ENCODE peak calls at places on chromosomes 11 and 22, in four cellular contexts. One of them, this sample, is unnamed.

GRCh38 chr11:64409707-64410395 is 50.9 kb downstream of the RPS6KA4 start:
- DNase-seq in left ventricle myocardium inferior: no peak
- DNase-seq in GM06990: no peak
- DNase-seq in kidney epithelial cell: no peak
- DNase-seq in this sample: no peak

GRCh38 chr22:27719535-27720227 is 81.9 kb downstream of the MN1 start:
- DNase-seq in GM06990: no peak
- DNase-seq in kidney epithelial cell: no peak
- DNase-seq in left ventricle myocardium inferior: no peak
- DNase-seq in this sample: no peak

GRCh38 chr22:40289991-40290459 is 56.3 kb upstream of the ADSL start:
- DNase-seq in left ventricle myocardium inferior: no peak
- DNase-seq in GM06990: peak; percentile 62
- DNase-seq in kidney epithelial cell: no peak
- DNase-seq in this sample: no peak

GRCh38 chr11:124892750-124893454 is 4.8 kb downstream of the ROBO4 start:
- DNase-seq in kidney epithelial cell: no peak
- DNase-seq in left ventricle myocardium inferior: no peak
- DNase-seq in GM06990: no peak
- DNase-seq in this sample: no peak

GRCh38 chr22:33577862-33578411 is 342.3 kb downstream of the LARGE1 start:
- DNase-seq in kidney epithelial cell: no peak
- DNase-seq in GM06990: no peak
- DNase-seq in left ventricle myocardium inferior: no peak
- DNase-seq in this sample: no peak

GRCh38 chr22:18109410-18110193 is 1.0 kb upstream of the TUBA8 start:
- DNase-seq in kidney epithelial cell: no peak
- DNase-seq in left ventricle myocardium inferior: no peak
- DNase-seq in GM06990: no peak
- DNase-seq in this sample: no peak

GRCh38 chr22:24518228-24518627 is 23.1 kb downstream of the UPB1 start:
- DNase-seq in GM06990: no peak
- DNase-seq in left ventricle myocardium inferior: no peak
- DNase-seq in kidney epithelial cell: no peak
- DNase-seq in this sample: no peak

GRCh38 chr11:75508051-75508561 is 17.6 kb downstream of the GDPD5 start:
- DNase-seq in kidney epithelial cell: no peak
- DNase-seq in left ventricle myocardium inferior: no peak
- DNase-seq in GM06990: no peak
- DNase-seq in this sample: no peak

GRCh38 chr22:18028817-18029527 is 4.6 kb upstream of the MICAL3 start:
- DNase-seq in left ventricle myocardium inferior: no peak
- DNase-seq in GM06990: no peak
- DNase-seq in kidney epithelial cell: no peak
- DNase-seq in this sample: no peak

GRCh38 chr11:71977743-71978418 is 20.8 kb upstream of the IL18BP start:
- DNase-seq in left ventricle myocardium inferior: no peak
- DNase-seq in GM06990: no peak
- DNase-seq in kidney epithelial cell: no peak
- DNase-seq in this sample: no peak

GRCh38 chr11:124115782-124116616 is 749 bp downstream of the VWA5A start:
- DNase-seq in GM06990: no peak
- DNase-seq in left ventricle myocardium inferior: no peak
- DNase-seq in kidney epithelial cell: no peak
- DNase-seq in this sample: no peak

GRCh38 chr11:66495401-66495844 is 15.0 kb upstream of the BBS1 start:
- DNase-seq in left ventricle myocardium inferior: no peak
- DNase-seq in kidney epithelial cell: no peak
- DNase-seq in GM06990: no peak
- DNase-seq in this sample: no peak
- TF ChIP-seq CTCF in left ventricle myocardium inferior: no peak
- TF ChIP-seq CTCF in kidney epithelial cell: peak; percentile 39
- TF ChIP-seq CTCF in GM06990: peak; percentile 44
- TF ChIP-seq CTCF in this sample: no peak

GRCh38 chr11:30357872-30358271 is 35.0 kb downstream of the ARL14EP start:
- DNase-seq in kidney epithelial cell: no peak
- DNase-seq in GM06990: no peak
- DNase-seq in left ventricle myocardium inferior: no peak
- DNase-seq in this sample: no peak

GRCh38 chr11:30356388-30356787 is 33.5 kb downstream of the ARL14EP start:
- DNase-seq in left ventricle myocardium inferior: no peak
- DNase-seq in kidney epithelial cell: no peak
- DNase-seq in GM06990: no peak
- DNase-seq in this sample: no peak

GRCh38 chr11:30364139-30364875 is 41.4 kb downstream of the ARL14EP start:
- DNase-seq in left ventricle myocardium inferior: no peak
- DNase-seq in GM06990: no peak
- DNase-seq in kidney epithelial cell: no peak
- DNase-seq in this sample: no peak

GRCh38 chr11:30360741-30361140 is 37.8 kb downstream of the ARL14EP start:
- DNase-seq in GM06990: no peak
- DNase-seq in left ventricle myocardium inferior: no peak
- DNase-seq in kidney epithelial cell: no peak
- DNase-seq in this sample: no peak

GRCh38 chr11:30358569-30358968 is 35.7 kb downstream of the ARL14EP start:
- DNase-seq in left ventricle myocardium inferior: peak; percentile 36
- DNase-seq in kidney epithelial cell: no peak
- DNase-seq in GM06990: no peak
- DNase-seq in this sample: no peak
- H3K4me3 ChIP-seq in left ventricle myocardium inferior: no peak overlapping the region
- H3K4me3 ChIP-seq in kidney epithelial cell: no peak overlapping the region
- H3K4me3 ChIP-seq in GM06990: no peak overlapping the region
- H3K4me3 ChIP-seq in this sample: no peak overlapping the region

GRCh38 chr11:113121746-113122145 is 160.5 kb downstream of the NCAM1 start:
- DNase-seq in GM06990: no peak
- DNase-seq in kidney epithelial cell: no peak
- DNase-seq in left ventricle myocardium inferior: no peak
- DNase-seq in this sample: no peak

GRCh38 chr11:113118104-113118503 is 156.9 kb downstream of the NCAM1 start:
- DNase-seq in left ventricle myocardium inferior: no peak
- DNase-seq in GM06990: no peak
- DNase-seq in kidney epithelial cell: no peak
- DNase-seq in this sample: no peak

GRCh38 chr11:113114452-113115027 is 153.3 kb downstream of the NCAM1 start:
- DNase-seq in kidney epithelial cell: no peak
- DNase-seq in GM06990: no peak
- DNase-seq in left ventricle myocardium inferior: peak; percentile 28
- DNase-seq in this sample: peak; percentile 5

GRCh38 chr11:113113801-113114451 is 152.7 kb downstream of the NCAM1 start:
- DNase-seq in GM06990: no peak
- DNase-seq in left ventricle myocardium inferior: no peak
- DNase-seq in kidney epithelial cell: no peak
- DNase-seq in this sample: no peak

DNA sequence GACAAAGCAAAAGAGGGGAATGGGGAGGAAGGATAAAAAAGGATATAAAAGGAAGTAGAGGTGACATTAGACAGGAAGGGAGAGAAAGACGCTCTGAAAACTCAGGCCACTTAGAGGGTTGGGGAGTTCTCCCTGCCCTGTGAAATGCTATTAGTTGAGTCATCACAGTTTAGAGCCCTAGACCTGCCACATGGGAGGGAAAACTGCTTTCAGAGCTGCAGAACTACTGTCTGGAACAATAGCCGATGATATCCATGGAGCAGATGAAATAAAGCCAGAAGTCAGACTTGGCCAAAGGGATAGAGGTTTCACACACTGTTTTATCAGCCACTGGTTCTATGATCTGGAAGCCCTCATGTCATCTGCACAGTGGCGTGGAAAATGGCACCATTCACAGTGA is 157.9 kb downstream of the NCAM1 start:
- DNase-seq in GM06990: no peak
- DNase-seq in kidney epithelial cell: no peak
- DNase-seq in left ventricle myocardium inferior: no peak
- DNase-seq in this sample: no peak
- TF ChIP-seq CTCF in GM06990: no peak
- TF ChIP-seq CTCF in kidney epithelial cell: no peak
- TF ChIP-seq CTCF in left ventricle myocardium inferior: no peak
- TF ChIP-seq CTCF in this sample: no peak

GRCh38 chr11:35147273-35147672 is 8.3 kb downstream of the CD44 start:
- DNase-seq in left ventricle myocardium inferior: no peak
- DNase-seq in kidney epithelial cell: no peak
- DNase-seq in GM06990: no peak
- DNase-seq in this sample: no peak
- H3K4me3 ChIP-seq in left ventricle myocardium inferior: no peak overlapping the region
- H3K4me3 ChIP-seq in kidney epithelial cell: no peak overlapping the region
- H3K4me3 ChIP-seq in GM06990: no peak overlapping the region
- H3K4me3 ChIP-seq in this sample: no peak overlapping the region

GRCh38 chr11:61816736-61817455 is at the start of gene FADS1:
- DNase-seq in left ventricle myocardium inferior: peak; percentile 90
- DNase-seq in GM06990: peak; percentile 93
- DNase-seq in kidney epithelial cell: peak; percentile 73
- DNase-seq in this sample: peak; percentile 60
- TF ChIP-seq CTCF in left ventricle myocardium inferior: peak; percentile 61
- TF ChIP-seq CTCF in GM06990: peak; percentile 79
- TF ChIP-seq CTCF in kidney epithelial cell: peak; percentile 78
- TF ChIP-seq CTCF in this sample: peak; percentile 89

GRCh38 chr11:68314886-68315580 is 2.6 kb downstream of the LRP5 start:
- DNase-seq in kidney epithelial cell: no peak
- DNase-seq in left ventricle myocardium inferior: no peak
- DNase-seq in GM06990: no peak
- DNase-seq in this sample: no peak
- H3K4me3 ChIP-seq in kidney epithelial cell: no peak overlapping the region
- H3K4me3 ChIP-seq in left ventricle myocardium inferior: peak overlapping the region; percentile 84
- H3K4me3 ChIP-seq in GM06990: no peak overlapping the region
- H3K4me3 ChIP-seq in this sample: peak overlapping the region; percentile 74

GRCh38 chr11:119993732-119994131 is 144.2 kb downstream of the TRIM29 start:
- DNase-seq in GM06990: no peak
- DNase-seq in left ventricle myocardium inferior: no peak
- DNase-seq in kidney epithelial cell: no peak
- DNase-seq in this sample: no peak
- TF ChIP-seq CTCF in GM06990: no peak
- TF ChIP-seq CTCF in left ventricle myocardium inferior: peak; percentile 25
- TF ChIP-seq CTCF in kidney epithelial cell: no peak
- TF ChIP-seq CTCF in this sample: no peak

GRCh38 chr22:35313311-35314121 is 13.8 kb downstream of the TOM1 start:
- DNase-seq in kidney epithelial cell: peak; percentile 89
- DNase-seq in GM06990: no peak
- DNase-seq in left ventricle myocardium inferior: peak; percentile 70
- DNase-seq in this sample: peak; percentile 74
- H3K4me3 ChIP-seq in kidney epithelial cell: no peak overlapping the region
- H3K4me3 ChIP-seq in GM06990: no peak overlapping the region
- H3K4me3 ChIP-seq in left ventricle myocardium inferior: peak overlapping the region; percentile 38
- H3K4me3 ChIP-seq in this sample: no peak overlapping the region